ENCODE peak calls at places on chromosomes 3 and 15, in eight cellular contexts. A, F, M, H, W, Q, D and R are unnamed samples.

GRCh38 chr3:173395073-173395411 is 2.5 kb upstream of the NLGN1 start:
- DNase-seq in F (no peak), A (no peak), D (peak; percentile 39), H (no peak), Q (no peak), W (no peak), M (no peak), R (no peak)

GRCh38 chr15:90654233-90655124 is 62.7 kb upstream of the BLM start:
- DNase-seq in M (no peak), F (peak; percentile 81), H (no peak), A (no peak), W (no peak), Q (no peak), D (no peak), R (no peak)

GRCh38 chr3:196192036-196193001 is 18.9 kb downstream of the ZDHHC19 start:
- DNase-seq in M (no peak), D (peak; percentile 72), Q (no peak), H (peak; percentile 68), W (no peak), A (no peak), F (peak; percentile 91), R (no peak)

GRCh38 chr15:20353966-20354883 is 187.4 kb downstream of the GOLGA6L6 start:
- DNase-seq in Q (peak; percentile 61), H (no peak), D (peak; percentile 25), M (no peak), W (no peak), F (peak; percentile 80), A (no peak), R (no peak)

GRCh38 chr3:40494698-40495097 is 11.1 kb upstream of the ZNF620 start:
- DNase-seq in D (no peak), M (no peak), A (no peak), F (no peak), H (no peak), W (no peak), Q (no peak), R (no peak)

GRCh38 chr15:69288531-69289311 is 10.0 kb upstream of the PAQR5 start:
- DNase-seq in W (peak; percentile 27), D (no peak), F (no peak), M (no peak), A (no peak), Q (no peak), H (no peak), R (no peak)

GRCh38 chr15:58731756-58732535 is 17.6 kb downstream of the ADAM10 start:
- DNase-seq in A (no peak), H (no peak), W (no peak), D (no peak), Q (no peak), F (no peak), M (no peak), R (peak; percentile 42)

GRCh38 chr3:17894434-17895060 is 152.1 kb upstream of the TBC1D5 start:
- DNase-seq in F (no peak), D (peak; percentile 36), M (no peak), W (no peak), Q (no peak), H (peak; percentile 76), A (no peak), R (peak; percentile 25)

GRCh38 chr3:175199961-175200360 is 340.8 kb downstream of the NAALADL2 start:
- DNase-seq in M (no peak), F (no peak), A (no peak), H (no peak), W (no peak), Q (no peak), D (no peak), R (no peak)

GRCh38 chr15:49817100-49817499 is 196.3 kb downstream of the DTWD1 start:
- DNase-seq in W (no peak), Q (no peak), D (no peak), F (no peak), A (no peak), H (no peak), M (no peak), R (no peak)

GRCh38 chr15:79644091-79644490 is 212.0 kb downstream of the MINAR1 start:
- DNase-seq in A (no peak), W (no peak), Q (no peak), H (no peak), D (no peak), M (no peak), F (no peak), R (no peak)

GRCh38 chr15:89105147-89105546 is 16.9 kb downstream of the ABHD2 start:
- DNase-seq in A (no peak), W (no peak), Q (no peak), M (no peak), F (no peak), H (no peak), D (no peak), R (no peak)

GRCh38 chr15:38065721-38066120 is 131.3 kb downstream of the TMCO5A start:
- DNase-seq in H (no peak), F (no peak), M (no peak), D (no peak), W (no peak), A (no peak), Q (no peak), R (no peak)

GRCh38 chr3:54822206-54822605 is 105.7 kb downstream of the LRTM1 start:
- DNase-seq in M (no peak), D (no peak), Q (no peak), H (no peak), A (no peak), W (peak; percentile 19), F (no peak), R (no peak)

GRCh38 chr3:72143322-72143721 is 358.4 kb upstream of the PROK2 start:
- DNase-seq in F (no peak), Q (no peak), M (no peak), D (no peak), A (no peak), W (no peak), H (no peak), R (no peak)

GRCh38 chr3:173502983-173503568 is 105.5 kb downstream of the NLGN1 start:
- DNase-seq in Q (no peak), A (no peak), D (no peak), H (no peak), F (no peak), W (no peak), M (peak; percentile 99), R (no peak)

GRCh38 chr15:28081594-28081993 is 17.5 kb downstream of the OCA2 start:
- DNase-seq in M (no peak), F (peak; percentile 63), Q (no peak), A (no peak), H (no peak), D (no peak), W (no peak), R (no peak)

GRCh38 chr3:61809879-61810278 is 248.5 kb downstream of the PTPRG start:
- DNase-seq in A (no peak), M (no peak), F (no peak), D (peak; percentile 34), H (no peak), W (no peak), Q (peak; percentile 75), R (no peak)

GRCh38 chr3:37237252-37237651 is 62.9 kb upstream of the LRRFIP2 start:
- DNase-seq in D (no peak), Q (no peak), M (no peak), A (no peak), W (no peak), F (no peak), H (no peak), R (no peak)

DNA sequence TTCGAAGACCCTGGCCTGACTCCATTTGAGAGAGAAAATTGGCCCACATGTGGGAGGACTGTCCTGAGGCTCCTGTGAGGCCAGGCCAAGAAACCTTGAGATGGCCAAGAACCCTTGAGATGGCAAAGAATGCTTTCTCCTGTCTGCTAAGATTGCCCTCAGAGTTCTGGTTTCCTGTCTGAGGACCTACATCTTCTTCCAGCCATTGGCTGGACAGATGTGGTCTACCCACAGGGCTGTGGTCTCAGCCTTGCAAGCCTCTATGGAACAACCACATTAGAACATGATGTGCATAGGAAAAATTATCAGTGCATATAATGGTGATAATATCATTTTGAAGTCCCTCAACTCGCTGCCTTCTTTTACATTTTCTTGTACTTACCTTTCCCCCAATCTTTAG is 10.8 kb upstream of the RASA2 start:
- DNase-seq in F (no peak), W (no peak), Q (no peak), A (no peak), D (no peak), M (no peak), H (no peak), R (no peak)
- TF ChIP-seq POLR2AphosphoS5 in F (no peak), W (no peak), Q (no peak), A (no peak), D (no peak), M (no peak), H (no peak), R (peak; percentile 22)

GRCh38 chr15:41894791-41895463 is 1.1 kb upstream of the SPTBN5 start:
- DNase-seq in H (peak; percentile 36), F (peak; percentile 96), Q (peak; percentile 87), W (peak; percentile 71), M (no peak), D (peak; percentile 68), A (peak; percentile 92), R (peak; percentile 88)
- TF ChIP-seq POLR2AphosphoS5 in H (no peak), F (peak; percentile 79), Q (no peak), W (no peak), M (no peak), D (no peak), A (no peak), R (peak; percentile 42)

GRCh38 chr15:31200735-31201151 is 99.2 kb upstream of the TRPM1 start:
- DNase-seq in W (peak; percentile 36), F (peak; percentile 83), M (no peak), H (peak; percentile 70), Q (peak; percentile 85), D (peak; percentile 85), A (peak; percentile 56), R (peak; percentile 79)
- TF ChIP-seq POLR2AphosphoS5 in W (no peak), F (no peak), M (no peak), H (no peak), Q (peak; percentile 39), D (no peak), A (no peak), R (no peak)

DNA sequence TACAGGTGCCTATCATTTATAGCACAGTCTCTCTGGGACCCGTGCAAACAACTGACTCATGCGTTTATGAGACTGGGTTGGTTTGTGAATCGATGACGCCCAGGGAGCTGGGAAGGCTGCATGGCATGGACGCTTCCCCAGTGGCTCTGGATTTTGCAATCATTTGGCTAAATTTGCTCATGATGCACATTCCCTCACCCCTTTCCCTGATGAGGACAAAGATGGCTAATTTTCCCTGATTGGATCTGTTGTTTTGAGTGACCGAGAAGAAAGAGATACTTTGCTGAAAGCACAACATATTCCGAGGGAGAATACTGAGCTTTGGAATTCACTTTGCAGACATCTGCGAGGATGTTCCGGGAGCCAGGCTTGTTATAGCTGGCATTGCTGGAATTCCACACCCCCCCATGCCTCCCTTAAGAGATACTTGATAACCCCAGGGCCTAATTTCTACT is 51.1 kb downstream of the CGNL1 start:
- DNase-seq in Q (no peak), D (no peak), W (no peak), H (peak; percentile 88), F (no peak), M (no peak), A (no peak), R (no peak)
- TF ChIP-seq POLR2AphosphoS5 in Q (no peak), D (no peak), W (no peak), H (no peak), F (no peak), M (no peak), A (no peak), R (no peak)

GRCh38 chr3:52406231-52406661 is 38.7 kb downstream of the SEMA3G start:
- DNase-seq in D (peak; percentile 65), H (no peak), Q (peak; percentile 54), A (no peak), W (no peak), M (no peak), F (peak; percentile 73), R (no peak)
- TF ChIP-seq POLR2AphosphoS5 in D (no peak), H (no peak), Q (no peak), A (no peak), W (no peak), M (no peak), F (no peak), R (no peak)